ENCODE peak calls at places on chromosomes 1 and 21, in seven cellular contexts. Q is GF-D8, U is NCI-H2081, B is cerebellar cortex, X is glomerular endothelial cell, G is stromal cell of bone marrow, A is GM20000. W is an unnamed sample.
A peak's percentile ranks its signal among the peaks of the same experiment; 100 is the strongest.

GRCh38 chr21:35323947-35324346 is 274.8 kb upstream of the RUNX1 start:
- DNase-seq in A (no peak), G (no peak), X (no peak), B (no peak), Q (no peak), U (no peak), W (no peak)

GRCh38 chr1:151047591-151047924 is at the start of gene C1orf56:
- DNase-seq in B (peak; percentile 72), Q (no peak), A (peak; percentile 86), G (no peak), X (no peak), U (peak; percentile 87), W (no peak)

GRCh38 chr1:111834956-111835355 is 79.3 kb downstream of the DDX20 start:
- DNase-seq in B (no peak), X (no peak), Q (no peak), U (no peak), A (no peak), G (no peak), W (no peak)

GRCh38 chr1:32266926-32267645 is 16.0 kb downstream of the LCK start:
- DNase-seq in X (peak; percentile 96), B (no peak), Q (no peak), A (no peak), G (peak; percentile 38), U (no peak), W (peak; percentile 93)

GRCh38 chr21:35428489-35428888 is 379.4 kb upstream of the RUNX1 start:
- DNase-seq in X (no peak), B (no peak), U (no peak), Q (no peak), G (peak; percentile 10), A (no peak), W (no peak)

GRCh38 chr21:43919871-43920801 is 55.1 kb downstream of the AGPAT3 start:
- DNase-seq in B (no peak), A (no peak), U (no peak), G (no peak), X (no peak), Q (no peak), W (no peak)

GRCh38 chr1:39268112-39268581 is 63.7 kb downstream of the MACF1 start:
- DNase-seq in U (peak; percentile 89), B (peak; percentile 99), X (peak; percentile 22), G (peak; percentile 89), A (peak; percentile 45), Q (no peak), W (no peak)

GRCh38 chr1:56897150-56898004 is 42.8 kb downstream of the C8A start:
- DNase-seq in X (no peak), G (peak; percentile 57), Q (no peak), U (no peak), A (no peak), B (no peak), W (no peak)

GRCh38 chr1:110390692-110391232 is at the start of gene SLC16A4:
- DNase-seq in B (peak; percentile 87), Q (no peak), X (no peak), A (no peak), G (no peak), U (no peak), W (peak; percentile 10)

GRCh38 chr1:157090196-157090647 is 9.4 kb downstream of the ETV3L start:
- DNase-seq in U (peak; percentile 77), G (peak; percentile 71), X (peak; percentile 29), B (peak; percentile 81), A (peak; percentile 86), Q (no peak), W (peak; percentile 30)

GRCh38 chr1:244371294-244372141 is 80.2 kb downstream of the ADSS2 start:
- DNase-seq in A (no peak), U (peak; percentile 48), X (no peak), G (no peak), B (no peak), Q (no peak), W (no peak)

GRCh38 chr1:44714944-44715571 is 15.9 kb downstream of the RNU5D-1 start:
- DNase-seq in X (no peak), U (peak; percentile 83), B (peak; percentile 84), G (peak; percentile 53), A (peak; percentile 75), Q (peak; percentile 39), W (no peak)

GRCh38 chr1:85144351-85144750 is 56.5 kb downstream of the SYDE2 start:
- DNase-seq in G (no peak), Q (no peak), B (no peak), U (no peak), X (no peak), A (no peak), W (no peak)

GRCh38 chr1:100542264-100542663 is 4.3 kb downstream of the GPR88 start:
- DNase-seq in Q (no peak), G (no peak), B (no peak), U (peak; percentile 19), A (no peak), X (no peak), W (no peak)

GRCh38 chr1:55474168-55474786 is 259.1 kb upstream of the USP24 start:
- DNase-seq in X (no peak), B (no peak), Q (peak; percentile 65), G (peak; percentile 49), U (no peak), A (no peak), W (no peak)

GRCh38 chr1:64986903-64987871 is 20.8 kb upstream of the JAK1 start:
- DNase-seq in G (no peak), X (no peak), Q (no peak), A (peak; percentile 67), U (no peak), B (no peak), W (no peak)

GRCh38 chr21:38625000-38625399 is 126.7 kb upstream of the ERG start:
- DNase-seq in Q (no peak), X (no peak), A (no peak), G (no peak), U (no peak), B (no peak), W (no peak)

GRCh38 chr1:99776133-99776532 is 9.7 kb upstream of the FRRS1 start:
- DNase-seq in U (no peak), G (no peak), Q (no peak), B (no peak), X (no peak), A (no peak), W (no peak)

GRCh38 chr1:57285979-57286378 is 137.9 kb downstream of the DAB1 start:
- DNase-seq in A (no peak), U (no peak), B (no peak), X (no peak), G (no peak), Q (no peak), W (no peak)

GRCh38 chr21:32386195-32386870 is 6.5 kb downstream of the URB1 start:
- DNase-seq in Q (no peak), G (no peak), B (no peak), A (no peak), X (no peak), U (no peak), W (no peak)

GRCh38 chr1:38898653-38899230 is 17.4 kb upstream of the GJA9 start:
- DNase-seq in B (no peak), X (no peak), U (no peak), G (peak; percentile 15), Q (no peak), A (no peak), W (no peak)

GRCh38 chr1:151635479-151636072 is 23.7 kb downstream of the SNX27 start:
- DNase-seq in X (no peak), Q (no peak), A (peak; percentile 32), U (no peak), G (no peak), B (no peak), W (no peak)

GRCh38 chr1:15304708-15305326 is 57.8 kb downstream of the FHAD1 start:
- DNase-seq in G (no peak), U (peak; percentile 55), B (peak; percentile 72), X (no peak), Q (no peak), A (peak; percentile 69), W (no peak)

GRCh38 chr1:47756411-47756810 is 240.8 kb downstream of the TRABD2B start:
- DNase-seq in G (no peak), Q (no peak), A (no peak), B (no peak), U (no peak), X (no peak), W (no peak)

GRCh38 chr1:230778916-230779590 is 31.9 kb downstream of the CAPN9 start:
- DNase-seq in X (no peak), G (no peak), U (no peak), B (no peak), A (no peak), Q (no peak), W (no peak)

GRCh38 chr1:43439781-43440180 is 13.9 kb downstream of the HYI start:
- DNase-seq in G (no peak), B (no peak), A (no peak), Q (no peak), X (no peak), U (no peak), W (no peak)

GRCh38 chr21:18142639-18143038 is 102.0 kb upstream of the CHODL start:
- DNase-seq in A (no peak), B (no peak), Q (no peak), X (no peak), G (no peak), U (peak; percentile 38), W (no peak)

GRCh38 chr1:43973981-43974442 is 748 bp upstream of the ATP6V0B start:
- DNase-seq in B (no peak), A (no peak), X (no peak), G (no peak), U (no peak), Q (no peak), W (no peak)

GRCh38 chr1:179779645-179780272 is 36.7 kb downstream of the FAM163A start:
- DNase-seq in A (no peak), X (no peak), G (peak; percentile 6), U (no peak), Q (no peak), B (no peak), W (no peak)

GRCh38 chr1:182102042-182102416 is 40.5 kb upstream of the ZNF648 start:
- DNase-seq in U (no peak), G (no peak), Q (no peak), A (no peak), B (no peak), X (no peak), W (no peak)

GRCh38 chr1:206949208-206949607 is 2.9 kb upstream of the PIGR start:
- DNase-seq in U (no peak), Q (no peak), B (no peak), X (no peak), A (no peak), G (no peak), W (no peak)

GRCh38 chr1:62405247-62405646 is 31.6 kb upstream of the USP1 start:
- DNase-seq in U (no peak), Q (no peak), A (no peak), B (no peak), X (no peak), G (no peak), W (no peak)

GRCh38 chr1:11281518-11282331 is 8.7 kb downstream of the UBIAD1 start:
- DNase-seq in G (peak; percentile 95), Q (no peak), U (no peak), X (no peak), B (no peak), A (no peak), W (peak; percentile 83)

GRCh38 chr21:16568661-16569060 is 838.9 kb downstream of the USP25 start:
- DNase-seq in A (no peak), G (no peak), B (no peak), U (no peak), Q (no peak), X (no peak), W (no peak)